ENCODE peak calls at places on chromosomes 4 and X, in six cellular contexts. One of them, this sample, is unnamed.

GRCh38 chrX:78979789-78980464 is 34.7 kb downstream of the P2RY10 start:
- DNase-seq in heart left ventricle: no peak
- DNase-seq in adrenal gland: no peak
- DNase-seq in suprapubic skin: no peak
- DNase-seq in A549: no peak
- DNase-seq in NB4: no peak
- DNase-seq in this sample: no peak

GRCh38 chr4:48709920-48710319 is 70.2 kb downstream of the FRYL start:
- DNase-seq in heart left ventricle: no peak
- DNase-seq in adrenal gland: no peak
- DNase-seq in suprapubic skin: no peak
- DNase-seq in A549: no peak
- DNase-seq in NB4: no peak
- DNase-seq in this sample: no peak

GRCh38 chr4:52657630-52658501 is 1.2 kb downstream of the USP46 start:
- DNase-seq in heart left ventricle: no peak
- DNase-seq in adrenal gland: peak
- DNase-seq in suprapubic skin: no peak
- DNase-seq in A549: peak
- DNase-seq in NB4: peak
- DNase-seq in this sample: peak

GRCh38 chr4:72977936-72978485 is 91.5 kb downstream of the COX18 start:
- DNase-seq in heart left ventricle: no peak
- DNase-seq in adrenal gland: no peak
- DNase-seq in suprapubic skin: no peak
- DNase-seq in A549: no peak
- DNase-seq in NB4: no peak
- DNase-seq in this sample: no peak

GRCh38 chr4:184028571-184028996 is 123.5 kb downstream of the STOX2 start:
- DNase-seq in heart left ventricle: no peak
- DNase-seq in adrenal gland: no peak
- DNase-seq in suprapubic skin: no peak
- DNase-seq in A549: no peak
- DNase-seq in NB4: peak
- DNase-seq in this sample: no peak

GRCh38 chrX:49079489-49080428 is at the start of gene WDR45:
- DNase-seq in heart left ventricle: peak
- DNase-seq in adrenal gland: peak
- DNase-seq in suprapubic skin: peak
- DNase-seq in A549: peak
- DNase-seq in NB4: peak
- DNase-seq in this sample: peak

GRCh38 chr4:11021348-11021747 is 336.8 kb upstream of the CLNK start:
- DNase-seq in heart left ventricle: no peak
- DNase-seq in adrenal gland: no peak
- DNase-seq in suprapubic skin: no peak
- DNase-seq in A549: no peak
- DNase-seq in NB4: no peak
- DNase-seq in this sample: no peak

GRCh38 chr4:145719752-145720624 is 40.0 kb downstream of the C4orf51 start:
- DNase-seq in heart left ventricle: no peak
- DNase-seq in adrenal gland: no peak
- DNase-seq in suprapubic skin: no peak
- DNase-seq in A549: no peak
- DNase-seq in NB4: no peak
- DNase-seq in this sample: no peak

GRCh38 chr4:101346562-101347266 is 612 bp downstream of the PPP3CA start:
- DNase-seq in heart left ventricle: peak
- DNase-seq in adrenal gland: peak
- DNase-seq in suprapubic skin: peak
- DNase-seq in A549: peak
- DNase-seq in NB4: no peak
- DNase-seq in this sample: peak

GRCh38 chr4:151488968-151489367 is 80.0 kb downstream of the FHIP1A start:
- DNase-seq in heart left ventricle: no peak
- DNase-seq in adrenal gland: no peak
- DNase-seq in suprapubic skin: no peak
- DNase-seq in A549: no peak
- DNase-seq in NB4: no peak
- DNase-seq in this sample: no peak

GRCh38 chrX:149871433-149871832 is 9.6 kb upstream of the MAGEA8 start:
- DNase-seq in heart left ventricle: no peak
- DNase-seq in adrenal gland: no peak
- DNase-seq in suprapubic skin: no peak
- DNase-seq in A549: no peak
- DNase-seq in NB4: no peak
- DNase-seq in this sample: no peak

GRCh38 chrX:53445977-53446376 is 11.8 kb upstream of the HSD17B10 start:
- DNase-seq in heart left ventricle: no peak
- DNase-seq in adrenal gland: peak
- DNase-seq in suprapubic skin: no peak
- DNase-seq in A549: peak
- DNase-seq in NB4: peak
- DNase-seq in this sample: peak

GRCh38 chr4:166252487-166253402 is 379.7 kb downstream of the TLL1 start:
- DNase-seq in heart left ventricle: no peak
- DNase-seq in adrenal gland: peak
- DNase-seq in suprapubic skin: no peak
- DNase-seq in A549: peak
- DNase-seq in NB4: peak
- DNase-seq in this sample: peak

GRCh38 chr4:3430524-3430923 is 11.2 kb upstream of the HGFAC start:
- DNase-seq in heart left ventricle: no peak
- DNase-seq in adrenal gland: no peak
- DNase-seq in suprapubic skin: no peak
- DNase-seq in A549: no peak
- DNase-seq in NB4: no peak
- DNase-seq in this sample: no peak

GRCh38 chr4:107037188-107037587 is 1.1 kb upstream of the DKK2 start:
- DNase-seq in heart left ventricle: no peak
- DNase-seq in adrenal gland: peak
- DNase-seq in suprapubic skin: peak
- DNase-seq in A549: no peak
- DNase-seq in NB4: no peak
- DNase-seq in this sample: no peak

GRCh38 chrX:101659601-101660063 is at the start of gene ARMCX2:
- DNase-seq in heart left ventricle: peak
- DNase-seq in adrenal gland: peak
- DNase-seq in suprapubic skin: no peak
- DNase-seq in A549: no peak
- DNase-seq in NB4: no peak
- DNase-seq in this sample: no peak
- TF ChIP-seq POLR2A in heart left ventricle: no peak
- TF ChIP-seq POLR2A in adrenal gland: peak
- TF ChIP-seq POLR2A in suprapubic skin: no peak
- TF ChIP-seq POLR2A in A549: no peak
- TF ChIP-seq POLR2A in NB4: no peak
- TF ChIP-seq POLR2A in this sample: no peak

GRCh38 chr4:94399721-94400120 is 52.0 kb upstream of the PDLIM5 start:
- DNase-seq in heart left ventricle: no peak
- DNase-seq in adrenal gland: no peak
- DNase-seq in suprapubic skin: no peak
- DNase-seq in A549: no peak
- DNase-seq in NB4: no peak
- DNase-seq in this sample: no peak

GRCh38 chr4:94396984-94397383 is 54.3 kb upstream of the HPGDS start:
- DNase-seq in heart left ventricle: no peak
- DNase-seq in adrenal gland: no peak
- DNase-seq in suprapubic skin: no peak
- DNase-seq in A549: no peak
- DNase-seq in NB4: no peak
- DNase-seq in this sample: no peak

GRCh38 chr4:94399277-94399676 is 52.5 kb upstream of the PDLIM5 start:
- DNase-seq in heart left ventricle: no peak
- DNase-seq in adrenal gland: no peak
- DNase-seq in suprapubic skin: no peak
- DNase-seq in A549: no peak
- DNase-seq in NB4: no peak
- DNase-seq in this sample: no peak

GRCh38 chr4:94397635-94398034 is 54.1 kb upstream of the PDLIM5 start:
- DNase-seq in heart left ventricle: no peak
- DNase-seq in adrenal gland: no peak
- DNase-seq in suprapubic skin: no peak
- DNase-seq in A549: no peak
- DNase-seq in NB4: no peak
- DNase-seq in this sample: no peak

GRCh38 chr4:94400191-94400590 is 51.6 kb upstream of the PDLIM5 start:
- DNase-seq in heart left ventricle: no peak
- DNase-seq in adrenal gland: no peak
- DNase-seq in suprapubic skin: no peak
- DNase-seq in A549: no peak
- DNase-seq in NB4: no peak
- DNase-seq in this sample: no peak
- TF ChIP-seq POLR2A in heart left ventricle: no peak
- TF ChIP-seq POLR2A in adrenal gland: no peak
- TF ChIP-seq POLR2A in suprapubic skin: no peak
- TF ChIP-seq POLR2A in A549: no peak
- TF ChIP-seq POLR2A in NB4: no peak
- TF ChIP-seq POLR2A in this sample: no peak

DNA sequence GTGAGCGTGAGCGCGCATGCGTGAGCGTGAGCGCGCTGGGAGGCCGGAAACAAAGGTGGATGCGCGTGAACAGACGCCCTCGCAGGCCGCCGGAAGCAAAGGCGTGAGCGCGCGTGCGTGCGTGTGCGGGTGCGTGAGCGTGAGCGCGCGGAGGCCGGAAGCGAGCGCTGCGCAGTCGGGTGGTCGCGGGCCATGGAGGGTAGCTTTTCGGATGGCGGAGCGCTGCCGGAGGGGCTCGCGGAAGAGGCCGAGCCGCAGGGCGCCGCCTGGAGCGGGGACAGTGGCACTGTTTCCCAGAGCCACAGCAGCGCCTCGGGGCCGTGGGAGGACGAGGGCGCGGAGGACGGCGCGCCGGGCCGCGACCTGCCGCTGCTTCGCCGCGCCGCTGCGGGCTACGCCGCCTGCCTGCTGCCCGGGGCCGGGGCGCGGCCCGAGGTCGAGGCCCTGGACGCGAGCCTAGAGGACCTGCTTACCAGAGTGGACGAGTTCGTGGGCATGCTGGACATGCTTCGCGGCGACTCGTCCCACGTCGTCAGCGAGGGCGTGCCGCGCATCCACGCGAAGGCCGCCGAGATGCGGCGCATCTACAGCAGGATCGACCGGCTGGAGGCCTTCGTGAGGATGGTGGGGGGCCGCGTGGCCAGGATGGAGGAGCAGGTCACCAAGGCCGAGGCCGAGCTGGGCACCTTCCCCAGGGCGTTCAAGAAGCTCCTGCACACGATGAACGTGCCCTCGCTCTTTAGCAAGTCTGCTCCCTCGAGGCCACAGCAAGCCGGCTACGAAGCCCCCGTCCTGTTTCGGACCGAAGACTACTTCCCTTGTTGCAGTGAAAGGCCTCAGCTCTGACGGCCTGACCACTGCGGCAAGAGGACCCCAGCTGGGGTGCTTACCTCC is at the start of gene BLOC1S4:
- DNase-seq in heart left ventricle: peak
- DNase-seq in adrenal gland: peak
- DNase-seq in suprapubic skin: no peak
- DNase-seq in A549: peak
- DNase-seq in NB4: peak
- DNase-seq in this sample: peak
- TF ChIP-seq POLR2A in heart left ventricle: no peak
- TF ChIP-seq POLR2A in adrenal gland: peak
- TF ChIP-seq POLR2A in suprapubic skin: no peak
- TF ChIP-seq POLR2A in A549: peak
- TF ChIP-seq POLR2A in NB4: peak
- TF ChIP-seq POLR2A in this sample: peak

GRCh38 chrX:129932792-129933321 is 26.9 kb downstream of the UTP14A start:
- DNase-seq in heart left ventricle: peak
- DNase-seq in adrenal gland: peak
- DNase-seq in suprapubic skin: peak
- DNase-seq in A549: peak
- DNase-seq in NB4: peak
- DNase-seq in this sample: peak

GRCh38 chrX:129933700-129934099 is 27.7 kb downstream of the UTP14A start:
- DNase-seq in heart left ventricle: no peak
- DNase-seq in adrenal gland: no peak
- DNase-seq in suprapubic skin: no peak
- DNase-seq in A549: no peak
- DNase-seq in NB4: no peak
- DNase-seq in this sample: no peak

GRCh38 chrX:129932137-129932791 is 26.3 kb downstream of the UTP14A start:
- DNase-seq in heart left ventricle: peak
- DNase-seq in adrenal gland: peak
- DNase-seq in suprapubic skin: peak
- DNase-seq in A549: peak
- DNase-seq in NB4: peak
- DNase-seq in this sample: peak

GRCh38 chrX:129930941-129931410 is 25.0 kb downstream of the UTP14A start:
- DNase-seq in heart left ventricle: peak
- DNase-seq in adrenal gland: no peak
- DNase-seq in suprapubic skin: no peak
- DNase-seq in A549: no peak
- DNase-seq in NB4: no peak
- DNase-seq in this sample: no peak

GRCh38 chrX:129931411-129932136 is 25.6 kb downstream of the UTP14A start:
- DNase-seq in heart left ventricle: peak
- DNase-seq in adrenal gland: peak
- DNase-seq in suprapubic skin: peak
- DNase-seq in A549: peak
- DNase-seq in NB4: peak
- DNase-seq in this sample: peak
- TF ChIP-seq POLR2A in heart left ventricle: no peak
- TF ChIP-seq POLR2A in adrenal gland: peak
- TF ChIP-seq POLR2A in suprapubic skin: no peak
- TF ChIP-seq POLR2A in A549: peak
- TF ChIP-seq POLR2A in NB4: no peak
- TF ChIP-seq POLR2A in this sample: no peak

GRCh38 chrX:136767104-136767941 is 13.4 kb downstream of the ARHGEF6 start:
- DNase-seq in heart left ventricle: peak
- DNase-seq in adrenal gland: peak
- DNase-seq in suprapubic skin: peak
- DNase-seq in A549: peak
- DNase-seq in NB4: peak
- DNase-seq in this sample: peak
- TF ChIP-seq POLR2A in heart left ventricle: no peak
- TF ChIP-seq POLR2A in adrenal gland: peak
- TF ChIP-seq POLR2A in suprapubic skin: no peak
- TF ChIP-seq POLR2A in A549: no peak
- TF ChIP-seq POLR2A in NB4: no peak
- TF ChIP-seq POLR2A in this sample: peak

DNA sequence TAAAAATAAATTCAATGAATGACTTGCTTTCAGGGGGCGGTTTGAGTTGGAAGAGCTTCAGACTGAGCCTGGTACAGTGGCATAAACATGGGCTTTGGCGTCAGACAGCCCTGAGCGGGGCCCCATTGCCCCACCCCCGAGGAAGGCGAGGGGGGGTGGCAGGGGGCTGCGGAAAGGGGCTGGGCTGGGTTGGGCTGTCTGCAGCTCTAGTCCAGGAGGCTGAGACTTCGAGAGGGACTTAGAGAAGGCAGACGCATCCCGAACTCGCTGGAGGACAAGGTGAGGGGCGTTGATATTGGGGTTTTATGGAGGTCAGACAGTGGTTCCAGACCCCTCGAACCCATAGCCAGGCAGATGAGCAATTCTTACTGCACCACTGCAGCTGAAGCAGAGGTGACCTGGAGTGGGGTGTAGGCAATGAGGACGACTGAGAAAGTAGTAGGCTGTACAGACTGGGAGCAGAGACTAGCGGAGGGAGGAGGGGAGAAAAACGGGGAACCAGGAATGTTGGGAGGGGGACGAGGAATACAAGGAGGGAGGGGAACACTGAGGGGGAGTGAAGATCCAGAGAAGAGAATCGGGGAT is at the start of gene MAGED2:
- DNase-seq in heart left ventricle: peak
- DNase-seq in adrenal gland: peak
- DNase-seq in suprapubic skin: no peak
- DNase-seq in A549: no peak
- DNase-seq in NB4: peak
- DNase-seq in this sample: peak
- TF ChIP-seq POLR2A in heart left ventricle: no peak
- TF ChIP-seq POLR2A in adrenal gland: peak
- TF ChIP-seq POLR2A in suprapubic skin: no peak
- TF ChIP-seq POLR2A in A549: no peak
- TF ChIP-seq POLR2A in NB4: no peak
- TF ChIP-seq POLR2A in this sample: no peak

This sample was measured in erythroblast.